ENCODE peak calls at places on chromosomes 13 and 19, in seven cellular contexts. R is uterus, W is hepatocyte, G is fibroblast of lung, J is K562, L is H9, O is heart left ventricle. E is an unnamed sample. For H3K27me3, the result is how much of the 10 kb centered on the place peaks cover.

GRCh38 chr19:16164222-16164890 is 9.0 kb downstream of the CIB3 start:
- DNase-seq in R (no peak), W (no peak), G (no peak), J (no peak), L (no peak), O (no peak), E (no peak)

GRCh38 chr13:27522847-27523246 is 72.5 kb upstream of the MTIF3 start:
- DNase-seq in R (no peak), W (no peak), G (no peak), J (no peak), L (no peak), O (no peak), E (no peak)

GRCh38 chr13:83536941-83537340 is 345.3 kb downstream of the SLITRK1 start:
- DNase-seq in R (no peak), W (no peak), G (no peak), J (no peak), L (no peak), O (no peak), E (no peak)

GRCh38 chr13:76822691-76823267 is 63.4 kb downstream of the KCTD12 start:
- DNase-seq in R (no peak), W (no peak), G (peak), J (no peak), L (no peak), O (no peak), E (no peak)

GRCh38 chr19:55080915-55081772 is 5.5 kb downstream of the EPS8L1 start:
- DNase-seq in R (peak), W (peak), G (peak), J (peak), L (peak), O (peak), E (peak)

GRCh38 chr13:86864376-86864775 is 806.8 kb upstream of the SLITRK5 start:
- DNase-seq in R (no peak), W (no peak), G (no peak), J (no peak), L (no peak), O (no peak), E (no peak)

GRCh38 chr19:28948531-28948930 is 264.4 kb downstream of the UQCRFS1 start:
- DNase-seq in R (no peak), W (no peak), G (no peak), J (no peak), L (no peak), O (no peak), E (no peak)

GRCh38 chr19:48997972-48998371 is 4.3 kb downstream of the RUVBL2 start:
- DNase-seq in R (no peak), W (peak), G (peak), J (peak), L (peak), O (no peak), E (peak)

GRCh38 chr13:94967183-94968039 is 255.1 kb upstream of the SOX21 start:
- DNase-seq in R (no peak), W (peak), G (peak), J (peak), L (peak), O (peak), E (no peak)

GRCh38 chr19:16200038-16200775 is 2.5 kb downstream of the AP1M1 start:
- DNase-seq in R (no peak), W (peak), G (peak), J (no peak), L (no peak), O (no peak), E (peak)

GRCh38 chr19:10655457-10656312 is 1.5 kb downstream of the ILF3 start:
- DNase-seq in R (no peak), W (peak), G (no peak), J (no peak), L (no peak), O (no peak), E (no peak)

GRCh38 chr19:38848299-38849146 is 1.3 kb downstream of the HNRNPL start:
- DNase-seq in R (no peak), W (peak), G (no peak), J (no peak), L (no peak), O (no peak), E (no peak)

GRCh38 chr19:18608102-18608804 is 1.7 kb upstream of the CRLF1 start:
- DNase-seq in R (no peak), W (no peak), G (no peak), J (no peak), L (no peak), O (no peak), E (no peak)
- H3K27me3 ChIP-seq in R (half or more), W (half or more), G (half or more), J (half or more), L (half or more), O (half or more), E (half or more)

GRCh38 chr13:57437587-57437986 is 194.0 kb upstream of the PCDH17 start:
- DNase-seq in R (no peak), W (peak), G (no peak), J (no peak), L (peak), O (no peak), E (no peak)
- H3K27me3 ChIP-seq in R (under half), W (under half), G (under half), J (under half), L (under half), O (under half), E (under half)

GRCh38 chr19:22918221-22918620 is 84.8 kb downstream of the ZNF728 start:
- DNase-seq in R (no peak), W (no peak), G (no peak), J (no peak), L (no peak), O (no peak), E (no peak)

GRCh38 chr19:22919946-22920345 is 83.0 kb downstream of the ZNF728 start:
- DNase-seq in R (no peak), W (no peak), G (no peak), J (no peak), L (no peak), O (no peak), E (no peak)

GRCh38 chr19:22914646-22915045 is 82.6 kb downstream of the ZNF723 start:
- DNase-seq in R (no peak), W (no peak), G (no peak), J (no peak), L (no peak), O (no peak), E (no peak)
- H3K27me3 ChIP-seq in R (under half), W (under half), G (under half), J (under half), L (under half), O (under half), E (under half)

DNA sequence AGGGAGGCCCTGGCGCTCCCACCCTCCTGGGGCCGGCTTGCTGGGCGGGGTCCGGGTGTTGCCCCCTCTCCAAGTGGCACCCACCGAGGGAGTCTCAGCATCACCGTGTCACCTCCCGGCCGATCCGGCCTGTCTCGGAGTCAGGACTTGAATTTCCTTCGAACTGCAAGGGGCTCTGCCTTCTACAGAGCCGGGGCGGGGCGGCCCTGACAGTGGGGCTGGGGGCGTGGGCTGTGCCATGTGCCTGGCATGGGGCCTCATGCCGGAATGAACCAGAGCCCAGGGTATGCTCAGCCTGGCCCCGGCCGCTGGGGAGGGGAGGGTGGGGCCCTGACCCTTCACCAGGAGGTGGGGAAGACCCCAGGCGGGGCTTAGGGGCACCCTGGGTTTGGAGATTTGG is 47.0 kb upstream of the TCF3 start:
- DNase-seq in R (no peak), W (no peak), G (no peak), J (no peak), L (no peak), O (peak), E (no peak)
- H3K27me3 ChIP-seq in R (under half), W (under half), G (under half), J (under half), L (under half), O (under half), E (under half)

GRCh38 chr19:33622505-33622808 is 704 bp downstream of the CHST8 start:
- DNase-seq in R (no peak), W (no peak), G (no peak), J (no peak), L (no peak), O (no peak), E (no peak)
- H3K27me3 ChIP-seq in R (under half), W (half or more), G (under half), J (half or more), L (under half), O (half or more), E (half or more)

GRCh38 chr19:46945668-46946067 is 74.0 kb upstream of the NPAS1 start:
- DNase-seq in R (no peak), W (no peak), G (peak), J (no peak), L (no peak), O (no peak), E (no peak)
- H3K27me3 ChIP-seq in R (under half), W (under half), G (under half), J (under half), L (under half), O (under half), E (under half)

GRCh38 chr19:44747739-44748425 is 626 bp upstream of the BCL3 start:
- DNase-seq in R (peak), W (peak), G (peak), J (no peak), L (peak), O (peak), E (peak)
- H3K27me3 ChIP-seq in R (under half), W (under half), G (under half), J (under half), L (under half), O (under half), E (under half)